ENCODE peak calls at places on chromosomes 3 and 15, in four cellular contexts. M is pancreas, A is mammary epithelial cell, Z is Peyer's patch. I is an unnamed sample.

GRCh38 chr3:52190294-52190841 is 7.6 kb upstream of the ALAS1 start:
- DNase-seq in A (no peak), M (peak), Z (no peak), I (peak)

GRCh38 chr15:98888839-98889479 is 118.6 kb downstream of the PGPEP1L start:
- DNase-seq in M (no peak), Z (no peak), A (peak), I (no peak)

GRCh38 chr3:184373422-184373821 is 4.6 kb downstream of the THPO start:
- DNase-seq in Z (no peak), M (no peak), A (no peak), I (no peak)

GRCh38 chr3:155443821-155444220 is 150.3 kb upstream of the STRIT1 start:
- DNase-seq in M (no peak), A (no peak), Z (no peak), I (no peak)

GRCh38 chr3:183534249-183534648 is 21.3 kb downstream of the KLHL6 start:
- DNase-seq in A (peak), Z (no peak), M (no peak), I (no peak)

GRCh38 chr3:107985496-107985895 is 105.3 kb downstream of the CD47 start:
- DNase-seq in Z (no peak), A (no peak), M (no peak), I (peak)

GRCh38 chr3:111761309-111761795 is 97.7 kb upstream of the PHLDB2 start:
- DNase-seq in Z (no peak), M (no peak), A (peak), I (no peak)

GRCh38 chr3:185335799-185336198 is 27.1 kb upstream of the MAP3K13 start:
- DNase-seq in Z (no peak), A (peak), M (no peak), I (no peak)

GRCh38 chr3:62529230-62529629 is 155.9 kb upstream of the FEZF2 start:
- DNase-seq in Z (no peak), A (peak), M (no peak), I (no peak)

GRCh38 chr3:4060608-4061007 is 242.6 kb upstream of the SETMAR start:
- DNase-seq in M (no peak), A (no peak), Z (no peak), I (no peak)

GRCh38 chr15:41810651-41811431 is 17.1 kb upstream of the JMJD7 start:
- DNase-seq in M (no peak), Z (no peak), A (no peak), I (no peak)

GRCh38 chr3:194275231-194275671 is 75.9 kb downstream of the CPN2 start:
- DNase-seq in A (no peak), Z (no peak), M (peak), I (peak)

GRCh38 chr15:82184355-82184754 is 78.2 kb downstream of the EFL1 start:
- DNase-seq in A (no peak), M (no peak), Z (no peak), I (no peak)

GRCh38 chr15:58110999-58111717 is 27.0 kb upstream of the AQP9 start:
- DNase-seq in Z (no peak), A (no peak), M (no peak), I (no peak)

GRCh38 chr3:55036883-55037577 is 109.2 kb upstream of the LRTM1 start:
- DNase-seq in Z (no peak), A (no peak), M (no peak), I (no peak)

GRCh38 chr3:99875573-99875924 is 57.9 kb downstream of the CMSS1 start:
- DNase-seq in M (no peak), A (peak), Z (no peak), I (no peak)

GRCh38 chr3:153856932-153857331 is 264.3 kb upstream of the ARHGEF26 start:
- DNase-seq in M (no peak), A (peak), Z (no peak), I (no peak)

GRCh38 chr3:72722930-72723726 is 125.1 kb downstream of the SHQ1 start:
- DNase-seq in A (peak), M (no peak), Z (no peak), I (no peak)

GRCh38 chr15:99452728-99453643 is 112.8 kb upstream of the MEF2A start:
- DNase-seq in Z (peak), A (no peak), M (peak), I (peak)

GRCh38 chr3:169390741-169391300 is 272.7 kb downstream of the MECOM start:
- DNase-seq in A (peak), M (no peak), Z (no peak), I (no peak)

GRCh38 chr3:23923786-23924185 is 6.9 kb downstream of the RPL15 start:
- DNase-seq in Z (no peak), A (no peak), M (no peak), I (no peak)

GRCh38 chr3:58529516-58530353 is 7.3 kb downstream of the ACOX2 start:
- DNase-seq in Z (no peak), A (no peak), M (no peak), I (no peak)

GRCh38 chr15:29162411-29162810 is 107.2 kb downstream of the NSMCE3 start:
- DNase-seq in A (no peak), M (no peak), Z (no peak), I (no peak)

GRCh38 chr15:96285715-96286367 is 44.7 kb upstream of the NR2F2 start:
- DNase-seq in A (no peak), M (no peak), Z (no peak), I (no peak)

GRCh38 chr15:60384052-60384451 is 13.7 kb downstream of the ANXA2 start:
- DNase-seq in Z (no peak), M (no peak), A (no peak), I (no peak)

GRCh38 chr3:141763088-141763750 is at the start of gene GRK7:
- DNase-seq in A (no peak), M (no peak), Z (no peak), I (no peak)

GRCh38 chr15:29638781-29639180 is 183.5 kb downstream of the TJP1 start:
- DNase-seq in Z (no peak), M (no peak), A (peak), I (no peak)

GRCh38 chr15:82262422-82263026 is at the start of the genes EFL1 and SAXO2:
- DNase-seq in A (peak), M (peak), Z (peak), I (peak)

GRCh38 chr3:194308635-194309213 is 42.4 kb downstream of the CPN2 start:
- DNase-seq in Z (no peak), A (peak), M (no peak), I (no peak)

GRCh38 chr3:42490243-42490642 is 12.2 kb upstream of the VIPR1 start:
- DNase-seq in M (peak), Z (peak), A (peak), I (peak)

GRCh38 chr3:45549961-45550360 is 44.6 kb upstream of the LIMD1 start:
- DNase-seq in Z (no peak), A (no peak), M (no peak), I (no peak)

GRCh38 chr15:44712108-44713005 is 1.0 kb downstream of the B2M start:
- DNase-seq in Z (peak), M (peak), A (peak), I (peak)

GRCh38 chr15:53910236-53910849 is 67.9 kb upstream of the UNC13C start:
- DNase-seq in M (no peak), A (peak), Z (no peak), I (no peak)

GRCh38 chr3:177777699-177778098 is 580.4 kb upstream of the TBL1XR1 start:
- DNase-seq in A (peak), Z (peak), M (peak), I (no peak)

GRCh38 chr3:142209655-142210054 is 15.7 kb downstream of the GK5 start:
- DNase-seq in A (peak), Z (peak), M (no peak), I (peak)

GRCh38 chr15:43207024-43207423 is 13.8 kb downstream of the EPB42 start:
- DNase-seq in A (no peak), Z (no peak), M (no peak), I (no peak)

GRCh38 chr3:187985636-187986035 is 168.3 kb upstream of the LPP start:
- DNase-seq in A (no peak), M (no peak), Z (no peak), I (no peak)

GRCh38 chr15:63938486-63939061 is 104.8 kb upstream of the HERC1 start:
- DNase-seq in A (no peak), Z (no peak), M (no peak), I (no peak)

GRCh38 chr3:18765672-18766071 is 340.5 kb upstream of the SATB1 start:
- DNase-seq in M (no peak), Z (no peak), A (no peak), I (no peak)

GRCh38 chr15:67174864-67175573 is 79.4 kb downstream of the AAGAB start:
- DNase-seq in A (peak), M (peak), Z (peak), I (no peak)

GRCh38 chr15:67175643-67176071 is 78.8 kb downstream of the AAGAB start:
- DNase-seq in Z (peak), A (no peak), M (peak), I (no peak)

GRCh38 chr15:67174446-67174845 is 80.0 kb downstream of the AAGAB start:
- DNase-seq in A (no peak), Z (no peak), M (peak), I (no peak)

GRCh38 chr15:67177750-67178149 is 76.7 kb downstream of the AAGAB start:
- DNase-seq in M (no peak), Z (no peak), A (peak), I (no peak)

DNA sequence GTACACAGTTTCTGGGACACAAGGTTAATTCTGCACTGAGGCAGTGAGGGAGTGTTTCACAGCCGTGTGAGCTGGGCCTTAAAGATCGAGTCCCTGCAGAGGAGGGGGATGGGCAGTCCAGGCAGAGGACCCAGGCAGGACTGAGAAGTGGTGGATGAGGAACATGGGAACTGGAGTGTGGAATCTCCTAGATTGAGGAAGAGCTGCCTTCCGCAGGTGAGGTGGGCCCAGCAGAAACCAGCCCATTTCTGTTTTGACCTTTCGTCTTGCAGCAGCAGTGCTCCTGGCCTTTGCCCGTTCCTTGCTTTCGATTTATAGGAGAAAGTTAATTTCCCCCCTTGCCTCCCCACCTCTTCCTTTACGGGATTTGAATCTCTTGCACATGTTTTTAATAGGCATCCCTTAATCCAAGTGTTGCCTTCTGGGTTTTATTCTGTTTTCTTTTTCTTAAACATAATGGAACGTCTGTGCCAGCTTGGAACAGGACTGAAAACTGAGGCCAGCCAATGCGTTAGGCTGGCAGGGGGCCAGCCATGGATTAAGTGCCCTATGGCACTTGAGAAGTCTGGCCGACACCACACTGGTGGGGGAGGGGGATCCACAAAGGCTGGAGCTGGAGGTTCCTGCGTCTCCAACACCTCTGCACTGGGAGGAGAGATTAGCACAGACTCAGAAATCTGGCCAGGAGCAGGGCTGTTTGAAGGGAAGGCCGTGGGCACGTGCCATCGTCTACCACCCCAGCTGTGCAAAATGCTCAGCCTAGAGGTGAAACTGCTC is 78.1 kb downstream of the AAGAB start:
- DNase-seq in Z (peak), M (peak), A (no peak), I (no peak)
- H3K27ac ChIP-seq in Z (peak), M (no peak), A (no peak), I (no peak)

GRCh38 chr3:16085410-16085809 is 89.1 kb upstream of the GALNT15 start:
- DNase-seq in A (no peak), M (no peak), Z (no peak), I (no peak)
- H3K27ac ChIP-seq in A (no peak), M (no peak), Z (peak), I (no peak)

GRCh38 chr3:159458010-159458409 is 530.6 kb upstream of the IL12A start:
- DNase-seq in M (no peak), Z (no peak), A (peak), I (no peak)

GRCh38 chr3:159458982-159459381 is 529.7 kb upstream of the IL12A start:
- DNase-seq in Z (no peak), M (no peak), A (no peak), I (no peak)

GRCh38 chr3:159451482-159451881 is 537.2 kb upstream of the IL12A start:
- DNase-seq in A (no peak), M (no peak), Z (no peak), I (no peak)

GRCh38 chr3:159453036-159453435 is 535.6 kb upstream of the IL12A start:
- DNase-seq in Z (no peak), M (no peak), A (no peak), I (no peak)

DNA sequence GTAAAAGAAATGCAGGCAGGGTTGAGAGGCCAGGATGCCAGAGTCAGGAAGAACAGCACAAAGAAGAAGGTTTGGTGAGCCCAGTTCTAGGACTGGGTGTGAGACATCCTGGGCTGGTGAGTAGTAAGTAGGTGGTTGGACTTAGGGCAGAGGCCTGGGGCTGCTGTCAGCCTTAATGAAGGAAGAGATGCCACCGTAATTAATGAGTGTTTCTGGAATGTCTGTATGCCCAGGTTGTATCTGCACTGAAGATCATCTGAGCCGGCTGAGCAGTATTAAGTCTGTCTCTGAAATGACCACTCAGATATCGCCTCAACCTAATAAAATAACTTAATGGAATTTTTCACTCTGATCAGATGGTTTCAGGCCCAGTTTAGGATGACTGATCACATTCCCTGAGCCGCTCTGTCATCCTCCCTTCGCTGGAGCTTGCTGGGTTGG is 532.9 kb upstream of the IL12A start:
- DNase-seq in Z (no peak), A (peak), M (no peak), I (no peak)
- H3K27ac ChIP-seq in Z (no peak), A (no peak), M (no peak), I (no peak)

DNA sequence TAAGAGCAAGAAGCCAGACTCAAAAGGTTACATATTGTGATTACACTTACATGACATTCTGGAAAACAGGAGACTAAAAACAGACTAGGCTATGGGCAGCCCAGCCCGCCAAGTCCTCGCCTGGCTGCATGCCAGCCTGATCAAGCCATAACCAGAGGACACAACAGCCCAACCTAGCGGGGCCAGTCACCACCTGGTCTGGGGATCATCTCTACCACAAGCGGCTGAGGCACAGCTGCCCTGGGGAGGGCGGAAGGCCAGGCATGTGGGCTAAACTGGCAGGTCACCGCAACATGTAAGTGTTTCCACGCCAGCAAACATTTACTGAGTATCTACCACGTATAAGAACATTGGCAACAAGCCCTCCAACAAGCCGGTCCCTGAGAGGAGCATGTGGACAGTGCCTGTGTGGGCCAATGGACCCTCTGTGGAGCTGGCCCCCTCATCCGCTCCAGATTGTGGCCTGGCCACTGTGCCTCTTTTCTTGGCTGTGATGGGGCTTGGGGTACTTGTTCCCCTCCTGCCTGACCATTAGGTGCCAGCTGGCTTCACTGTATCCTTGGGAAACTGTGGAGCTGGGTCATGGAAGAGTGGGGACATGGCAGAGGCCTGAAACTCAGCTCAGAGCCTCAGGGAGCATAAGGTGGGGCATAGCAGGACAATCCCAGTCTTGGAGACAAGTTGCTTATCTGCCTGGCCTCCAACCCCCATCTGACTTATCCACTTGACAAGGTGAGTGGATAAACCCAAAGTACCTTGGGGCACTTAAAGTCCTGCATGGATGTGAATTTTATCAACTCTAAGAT is 9.0 kb downstream of the UBXN7 start:
- DNase-seq in M (peak), Z (peak), A (peak), I (peak)
- H3K27ac ChIP-seq in M (peak), Z (peak), A (no peak), I (peak)

GRCh38 chr15:74396445-74397238 is 29.2 kb upstream of the CYP11A1 start:
- DNase-seq in Z (peak), A (peak), M (no peak), I (no peak)
- H3K27ac ChIP-seq in Z (peak), A (peak), M (no peak), I (no peak)

DNA sequence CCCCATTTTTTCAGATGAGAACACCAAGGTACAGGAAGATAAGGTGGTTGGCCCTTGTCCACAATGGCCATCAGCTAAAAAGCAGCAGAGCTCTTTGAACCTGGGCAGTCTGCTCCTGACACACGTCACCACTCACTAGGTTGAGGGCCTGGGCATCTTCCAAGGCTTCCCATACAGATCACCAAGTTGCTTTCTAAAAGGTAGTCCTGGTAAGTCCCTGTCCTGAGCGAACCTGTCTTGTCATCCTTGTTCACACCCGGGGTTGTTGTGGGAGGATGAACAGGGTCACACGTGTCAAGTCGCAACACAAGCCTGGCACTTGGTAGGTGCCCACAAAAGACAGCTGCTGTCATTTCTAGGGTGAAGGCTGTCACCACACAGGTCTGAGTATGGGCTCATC is 260.4 kb downstream of the EPHB1 start:
- DNase-seq in M (no peak), A (no peak), Z (no peak), I (no peak)
- H3K27ac ChIP-seq in M (no peak), A (no peak), Z (no peak), I (no peak)

DNA sequence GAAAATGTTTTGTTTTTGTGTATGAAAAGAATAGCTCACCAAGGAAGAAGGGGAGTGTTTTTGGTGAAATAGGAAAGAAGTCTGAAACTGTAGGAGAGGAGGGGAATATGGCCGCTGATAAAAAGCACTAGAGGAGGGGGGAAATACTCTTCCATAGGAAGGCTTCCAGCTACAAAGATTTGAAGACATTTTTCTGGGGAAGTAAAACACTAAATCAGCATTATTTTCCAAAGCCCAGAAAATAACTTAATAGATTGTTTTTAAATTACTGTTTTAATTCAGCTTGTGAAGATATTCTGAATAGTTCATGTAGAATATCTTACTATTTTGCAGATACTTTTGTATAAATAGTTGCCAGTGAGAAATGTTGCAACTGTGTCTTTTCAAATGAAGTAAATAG is 54.9 kb downstream of the CALML4 start:
- DNase-seq in A (no peak), M (no peak), Z (no peak), I (no peak)
- H3K27ac ChIP-seq in A (peak), M (no peak), Z (no peak), I (no peak)

DNA sequence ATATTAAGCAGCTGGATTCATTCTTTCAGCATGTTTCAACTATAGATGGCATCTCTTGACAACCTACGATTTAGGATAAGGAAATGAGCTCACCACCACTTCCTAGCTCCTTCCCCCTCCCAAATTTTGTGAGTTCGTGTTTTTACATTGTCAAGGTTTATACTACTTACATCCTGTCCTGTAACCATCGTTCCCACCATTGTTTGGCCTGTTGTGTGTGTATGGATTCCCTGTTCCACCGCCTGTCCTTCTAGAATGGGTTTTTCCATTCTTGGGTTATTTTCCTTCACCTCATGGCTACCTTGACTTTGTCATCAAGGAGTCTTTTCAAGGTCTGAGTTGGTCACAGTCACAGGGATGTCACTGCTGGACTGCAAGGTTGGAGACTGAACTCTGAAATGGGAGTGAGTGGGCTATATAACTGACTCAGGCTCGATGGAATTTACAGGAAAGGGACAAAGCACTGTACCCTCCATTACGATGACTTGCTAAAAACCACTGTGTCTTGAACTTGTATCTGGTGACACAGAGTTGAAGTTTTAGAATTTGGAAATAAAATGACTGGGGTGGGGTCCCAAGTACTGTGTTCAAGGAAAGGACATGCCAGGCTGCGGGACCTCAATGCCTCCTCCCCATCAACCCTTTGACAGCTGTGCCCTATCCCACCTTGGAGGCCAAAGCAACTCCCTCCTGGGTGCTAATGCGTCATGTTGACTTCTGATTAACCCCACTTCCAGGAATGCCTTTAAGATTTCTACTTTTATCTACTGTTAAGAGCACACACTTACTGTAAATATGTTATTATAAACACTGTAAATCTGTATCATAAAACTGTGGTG is 66.8 kb upstream of the BLM start:
- DNase-seq in Z (no peak), A (no peak), M (no peak), I (no peak)
- H3K27ac ChIP-seq in Z (no peak), A (no peak), M (no peak), I (no peak)

I was measured in aorta.